ENCODE peak calls at places on chromosomes 7 and 10, in six cellular contexts. X is GM12878, Z is K562, K is A549, G is NB4, J is HepG2. U is an unnamed sample.

GRCh38 chr7:27201231-27202017 is 1.5 kb upstream of the HOXA13 start:
- DNase-seq in X (no peak), Z (no peak), K (no peak), G (peak; percentile 93), J (no peak), U (no peak)

GRCh38 chr7:29987821-29988317 is 1.7 kb downstream of the SCRN1 start:
- DNase-seq in X (no peak), Z (no peak), K (peak; percentile 69), G (no peak), J (peak; percentile 92), U (peak; percentile 71)

GRCh38 chr7:156777364-156778069 is 115.5 kb downstream of the LMBR1 start:
- DNase-seq in X (no peak), Z (no peak), K (no peak), G (no peak), J (no peak), U (no peak)

GRCh38 chr7:17659126-17659525 is 281.2 kb downstream of the SNX13 start:
- DNase-seq in X (no peak), Z (no peak), K (no peak), G (no peak), J (no peak), U (no peak)

GRCh38 chr7:50970092-50970491 is 187.4 kb upstream of the GRB10 start:
- DNase-seq in X (no peak), Z (no peak), K (no peak), G (no peak), J (no peak), U (no peak)

GRCh38 chr10:114045738-114046458 is 2.2 kb downstream of the ADRB1 start:
- DNase-seq in X (no peak), Z (no peak), K (no peak), G (no peak), J (no peak), U (no peak)

GRCh38 chr10:121362026-121362425 is 236.2 kb downstream of the FGFR2 start:
- DNase-seq in X (no peak), Z (no peak), K (no peak), G (no peak), J (no peak), U (no peak)

GRCh38 chr10:61028861-61029361 is 84.9 kb upstream of the RHOBTB1 start:
- DNase-seq in X (no peak), Z (no peak), K (no peak), G (no peak), J (peak; percentile 30), U (no peak)

GRCh38 chr10:131683941-131684340 is 216.9 kb upstream of the PPP2R2D start:
- DNase-seq in X (no peak), Z (no peak), K (no peak), G (no peak), J (no peak), U (no peak)

GRCh38 chr10:25080880-25081581 is 64.6 kb downstream of the THNSL1 start:
- DNase-seq in X (peak; percentile 30), Z (peak; percentile 83), K (peak; percentile 79), G (peak; percentile 60), J (peak; percentile 88), U (peak; percentile 93)

GRCh38 chr10:122181055-122181732 is 89.9 kb upstream of the BTBD16 start:
- DNase-seq in X (no peak), Z (no peak), K (no peak), G (no peak), J (no peak), U (peak; percentile 21)

GRCh38 chr10:78829570-78829969 is 239.2 kb upstream of the ZMIZ1 start:
- DNase-seq in X (no peak), Z (no peak), K (no peak), G (no peak), J (no peak), U (no peak)

GRCh38 chr7:128974241-128974934 is 36.7 kb downstream of the IRF5 start:
- DNase-seq in X (no peak), Z (no peak), K (no peak), G (no peak), J (no peak), U (no peak)

GRCh38 chr7:99452541-99452940 is 13.4 kb downstream of the ATP5MF start:
- DNase-seq in X (no peak), Z (no peak), K (no peak), G (no peak), J (no peak), U (no peak)

GRCh38 chr10:95785942-95786669 is 30.1 kb downstream of the ENTPD1 start:
- DNase-seq in X (peak; percentile 77), Z (no peak), K (no peak), G (no peak), J (no peak), U (no peak)

GRCh38 chr7:121081327-121081936 is 92.9 kb downstream of the CPED1 start:
- DNase-seq in X (peak; percentile 5), Z (peak; percentile 44), K (peak; percentile 4), G (peak; percentile 62), J (peak; percentile 36), U (peak; percentile 77)

GRCh38 chr7:11182736-11183135 is 209.1 kb downstream of the PHF14 start:
- DNase-seq in X (no peak), Z (no peak), K (no peak), G (no peak), J (no peak), U (no peak)

GRCh38 chr10:119310807-119311206 is 103.4 kb downstream of the GRK5 start:
- DNase-seq in X (no peak), Z (no peak), K (no peak), G (no peak), J (no peak), U (no peak)

GRCh38 chr10:29063806-29064644 is 224.8 kb upstream of the LYZL1 start:
- DNase-seq in X (no peak), Z (no peak), K (peak; percentile 19), G (no peak), J (peak; percentile 40), U (no peak)

GRCh38 chr7:33529070-33529469 is 376.3 kb upstream of the BMPER start:
- DNase-seq in X (no peak), Z (no peak), K (no peak), G (no peak), J (no peak), U (no peak)

GRCh38 chr10:97169911-97170693 is 15.7 kb downstream of the SLIT1 start:
- DNase-seq in X (no peak), Z (no peak), K (peak; percentile 22), G (no peak), J (no peak), U (no peak)

GRCh38 chr10:45454262-45454661 is 80.2 kb downstream of the ALOX5 start:
- DNase-seq in X (no peak), Z (no peak), K (no peak), G (no peak), J (no peak), U (peak; percentile 61)

GRCh38 chr10:45001382-45002148 is 842 bp downstream of the ZNF22 start:
- DNase-seq in X (peak; percentile 44), Z (peak; percentile 77), K (peak; percentile 15), G (peak; percentile 84), J (no peak), U (peak; percentile 94)

GRCh38 chr10:75408512-75408881 is 6.9 kb upstream of the ZNF503 start:
- DNase-seq in X (no peak), Z (peak; percentile 37), K (peak; percentile 29), G (peak; percentile 59), J (no peak), U (no peak)

GRCh38 chr7:494906-495305 is 24.7 kb downstream of the PDGFA start:
- DNase-seq in X (no peak), Z (no peak), K (no peak), G (no peak), J (no peak), U (no peak)

GRCh38 chr7:157056246-157056645 is 45.8 kb upstream of the MNX1 start:
- DNase-seq in X (no peak), Z (peak; percentile 49), K (no peak), G (no peak), J (no peak), U (no peak)

GRCh38 chr7:141537906-141538305 is 13.3 kb upstream of the AGK start:
- DNase-seq in X (no peak), Z (no peak), K (no peak), G (no peak), J (no peak), U (no peak)

GRCh38 chr7:55019329-55019690 is 493 bp downstream of the EGFR start:
- DNase-seq in X (no peak), Z (no peak), K (peak; percentile 43), G (no peak), J (no peak), U (peak; percentile 15)

GRCh38 chr7:133853706-133854276 is 273.3 kb upstream of the LRGUK start:
- DNase-seq in X (peak; percentile 9), Z (peak; percentile 51), K (peak; percentile 50), G (peak; percentile 79), J (peak; percentile 47), U (peak; percentile 27)

GRCh38 chr10:30510932-30511700 is 77.1 kb downstream of the MAP3K8 start:
- DNase-seq in X (no peak), Z (no peak), K (no peak), G (no peak), J (no peak), U (no peak)

GRCh38 chr10:30505543-30506298 is 71.7 kb downstream of the MAP3K8 start:
- DNase-seq in X (no peak), Z (no peak), K (no peak), G (no peak), J (peak; percentile 56), U (no peak)

GRCh38 chr10:30509508-30509907 is 75.5 kb downstream of the MAP3K8 start:
- DNase-seq in X (no peak), Z (no peak), K (no peak), G (no peak), J (no peak), U (no peak)

GRCh38 chr10:30510184-30510931 is 76.4 kb downstream of the MAP3K8 start:
- DNase-seq in X (no peak), Z (peak; percentile 64), K (peak; percentile 79), G (no peak), J (no peak), U (no peak)
- TF ChIP-seq MYC in X (no peak), Z (peak; percentile 17), K (no peak), G (no peak), J (no peak), U (no peak)

GRCh38 chr7:135206887-135207738 is 4.2 kb downstream of the WDR91 start:
- DNase-seq in X (peak; percentile 72), Z (no peak), K (no peak), G (peak; percentile 48), J (no peak), U (no peak)
- TF ChIP-seq MYC in X (no peak), Z (no peak), K (no peak), G (no peak), J (no peak), U (no peak)

GRCh38 chr7:113370910-113371309 is 252.6 kb upstream of the SMIM30 start:
- DNase-seq in X (no peak), Z (no peak), K (no peak), G (no peak), J (no peak), U (no peak)
- TF ChIP-seq MYC in X (no peak), Z (no peak), K (no peak), G (no peak), J (no peak), U (no peak)

GRCh38 chr7:35474100-35474499 is 220.2 kb upstream of the TBX20 start:
- DNase-seq in X (no peak), Z (no peak), K (no peak), G (no peak), J (no peak), U (no peak)
- TF ChIP-seq MYC in X (no peak), Z (no peak), K (no peak), G (no peak), J (no peak), U (no peak)

GRCh38 chr7:8724080-8724718 is 290.8 kb downstream of the NXPH1 start:
- DNase-seq in X (no peak), Z (peak; percentile 68), K (peak; percentile 13), G (peak; percentile 68), J (peak; percentile 37), U (no peak)
- TF ChIP-seq MYC in X (no peak), Z (no peak), K (no peak), G (peak; percentile 9), J (no peak), U (no peak)